ENCODE peak calls at places on chromosomes 13 and 19, in eight cellular contexts. S, Z, M, G, E, D, A and K are unnamed samples.
A peak's percentile ranks its signal among the peaks of the same experiment; 100 is the strongest.

GRCh38 chr13:99228737-99229691 is 28.4 kb downstream of the UBAC2 start:
- DNase-seq in G (no peak), Z (peak; percentile 72), M (no peak), D (no peak), A (peak; percentile 76), E (no peak), S (peak; percentile 84), K (peak; percentile 63)

GRCh38 chr19:45424191-45425058 is 708 bp upstream of the ERCC1 start:
- DNase-seq in M (no peak), Z (peak; percentile 47), A (peak; percentile 90), G (no peak), S (peak; percentile 84), D (no peak), E (peak; percentile 18), K (peak; percentile 94)

GRCh38 chr19:10881403-10882107 is 10.2 kb downstream of the CARM1 start:
- DNase-seq in E (no peak), M (peak; percentile 64), S (no peak), G (no peak), A (no peak), D (no peak), Z (no peak), K (no peak)

GRCh38 chr19:3186891-3187661 is 1.3 kb downstream of the NCLN start:
- DNase-seq in G (no peak), A (no peak), D (no peak), M (no peak), E (no peak), Z (no peak), S (no peak), K (no peak)

GRCh38 chr13:79246575-79246949 is 159.5 kb downstream of the RBM26 start:
- DNase-seq in G (no peak), Z (no peak), A (no peak), E (no peak), D (no peak), S (no peak), M (no peak), K (no peak)

GRCh38 chr19:50377051-50377441 is 789 bp downstream of the NR1H2 start:
- DNase-seq in A (no peak), D (peak; percentile 46), E (peak; percentile 52), S (no peak), Z (no peak), M (peak; percentile 21), G (no peak), K (no peak)

GRCh38 chr19:29768166-29768565 is 43.6 kb upstream of the CCNE1 start:
- DNase-seq in G (no peak), Z (no peak), E (no peak), M (no peak), A (no peak), S (no peak), D (no peak), K (no peak)

GRCh38 chr13:102977471-102977870 is 88.7 kb downstream of the SLC10A2 start:
- DNase-seq in D (no peak), A (no peak), G (no peak), M (no peak), S (peak; percentile 9), Z (no peak), E (no peak), K (no peak)

GRCh38 chr13:33109319-33109718 is 93.1 kb downstream of the KL start:
- DNase-seq in Z (no peak), M (no peak), E (no peak), A (no peak), S (no peak), G (no peak), D (no peak), K (no peak)

GRCh38 chr19:55261671-55262126 is 2.9 kb upstream of the PPP6R1 start:
- DNase-seq in D (no peak), M (no peak), Z (no peak), A (no peak), E (no peak), S (no peak), G (peak; percentile 22), K (no peak)

GRCh38 chr19:18477974-18478373 is 40.0 kb upstream of the ISYNA1 start:
- DNase-seq in M (no peak), Z (no peak), D (no peak), E (no peak), S (no peak), G (no peak), A (no peak), K (no peak)

GRCh38 chr19:3175761-3176714 is 2.5 kb upstream of the S1PR4 start:
- DNase-seq in Z (no peak), E (no peak), S (peak; percentile 75), G (no peak), D (no peak), A (no peak), M (no peak), K (peak; percentile 94)

GRCh38 chr19:17576758-17577532 is 21.5 kb downstream of the COLGALT1 start:
- DNase-seq in G (no peak), M (peak; percentile 97), A (no peak), E (peak; percentile 46), D (no peak), Z (peak; percentile 34), S (no peak), K (no peak)

GRCh38 chr13:92838786-92839185 is 387.8 kb upstream of the GPC6 start:
- DNase-seq in E (no peak), Z (no peak), D (no peak), S (no peak), G (no peak), A (peak; percentile 78), M (no peak), K (peak; percentile 54)

GRCh38 chr19:18333680-18334079 is 6.7 kb upstream of the PGPEP1 start:
- DNase-seq in S (no peak), M (no peak), E (no peak), G (no peak), D (no peak), A (no peak), Z (no peak), K (no peak)

GRCh38 chr13:22106058-22106457 is 435.2 kb downstream of the FGF9 start:
- DNase-seq in Z (no peak), E (no peak), A (no peak), D (no peak), S (no peak), M (no peak), G (no peak), K (no peak)

GRCh38 chr19:29269641-29270040 is 56.7 kb upstream of the UQCRFS1 start:
- DNase-seq in G (no peak), A (no peak), M (peak; percentile 4), D (no peak), Z (no peak), E (no peak), S (no peak), K (no peak)

GRCh38 chr19:56942749-56943148 is 102.2 kb upstream of the PEG3 start:
- DNase-seq in G (no peak), E (no peak), M (peak; percentile 1), A (no peak), S (no peak), D (no peak), Z (peak; percentile 50), K (no peak)

GRCh38 chr19:51407631-51408131 is 9.8 kb downstream of the SIGLEC10 start:
- DNase-seq in G (no peak), A (no peak), S (no peak), E (no peak), D (no peak), Z (no peak), M (peak; percentile 45), K (no peak)

GRCh38 chr19:13104848-13105646 is 2.4 kb upstream of the LYL1 start:
- DNase-seq in M (no peak), S (no peak), Z (peak; percentile 47), D (no peak), G (no peak), E (no peak), A (no peak), K (no peak)

GRCh38 chr13:100636441-100636840 is 38.2 kb downstream of the TMTC4 start:
- DNase-seq in M (no peak), G (peak; percentile 49), S (no peak), D (no peak), A (no peak), E (no peak), Z (no peak), K (no peak)

GRCh38 chr13:18965347-18965855 is 216.2 kb downstream of the TUBA3C start:
- DNase-seq in D (no peak), S (no peak), M (no peak), E (no peak), G (no peak), Z (no peak), A (no peak), K (no peak)

GRCh38 chr13:32791545-32792172 is 205.4 kb downstream of the PDS5B start:
- DNase-seq in S (no peak), E (no peak), D (no peak), M (no peak), G (no peak), Z (peak; percentile 70), A (no peak), K (no peak)

GRCh38 chr13:38657191-38657590 is 29.7 kb upstream of the FREM2 start:
- DNase-seq in Z (no peak), M (no peak), E (no peak), A (peak; percentile 36), S (no peak), D (no peak), G (no peak), K (no peak)